ENCODE peak calls at places on chromosomes 2 and 18, in four cellular contexts. One of them, this sample, is unnamed.
A peak's percentile ranks its signal among the peaks of the same experiment; 100 is the strongest.

GRCh38 chr2:215241791-215242305 is 70.0 kb upstream of the ATIC start:
- DNase-seq in GM12891: no peak
- DNase-seq in K562: no peak
- DNase-seq in GM12878: no peak
- DNase-seq in this sample: no peak

GRCh38 chr18:23208600-23208999 is 73.3 kb downstream of the CABLES1 start:
- DNase-seq in GM12891: no peak
- DNase-seq in K562: no peak
- DNase-seq in GM12878: no peak
- DNase-seq in this sample: no peak

GRCh38 chr2:207879536-207879935 is 109.8 kb upstream of the FZD5 start:
- DNase-seq in GM12891: no peak
- DNase-seq in K562: no peak
- DNase-seq in GM12878: no peak
- DNase-seq in this sample: no peak

GRCh38 chr2:146124741-146125140 is 1604.8 kb upstream of the ZEB2 start:
- DNase-seq in GM12891: no peak
- DNase-seq in K562: no peak
- DNase-seq in GM12878: no peak
- DNase-seq in this sample: no peak

GRCh38 chr2:8511868-8512612 is 169.8 kb upstream of the ID2 start:
- DNase-seq in GM12891: no peak
- DNase-seq in K562: peak; percentile 30
- DNase-seq in GM12878: no peak
- DNase-seq in this sample: no peak

GRCh38 chr2:17148298-17149228 is 369.7 kb downstream of the RAD51AP2 start:
- DNase-seq in GM12891: no peak
- DNase-seq in K562: peak; percentile 68
- DNase-seq in GM12878: no peak
- DNase-seq in this sample: peak; percentile 8

GRCh38 chr2:28638102-28638501 is 113.5 kb upstream of the PPP1CB start:
- DNase-seq in GM12891: no peak
- DNase-seq in K562: no peak
- DNase-seq in GM12878: no peak
- DNase-seq in this sample: no peak

GRCh38 chr2:224142397-224143312 is 103.6 kb upstream of the SERPINE2 start:
- DNase-seq in GM12891: no peak
- DNase-seq in K562: no peak
- DNase-seq in GM12878: no peak
- DNase-seq in this sample: no peak

GRCh38 chr2:19569300-19569791 is 210.9 kb upstream of the OSR1 start:
- DNase-seq in GM12891: no peak
- DNase-seq in K562: no peak
- DNase-seq in GM12878: no peak
- DNase-seq in this sample: no peak

GRCh38 chr2:137888845-137889244 is 75.4 kb upstream of the HNMT start:
- DNase-seq in GM12891: no peak
- DNase-seq in K562: peak; percentile 46
- DNase-seq in GM12878: no peak
- DNase-seq in this sample: peak; percentile 19

GRCh38 chr2:190636362-190636761 is 12.5 kb upstream of the NAB1 start:
- DNase-seq in GM12891: no peak
- DNase-seq in K562: no peak
- DNase-seq in GM12878: no peak
- DNase-seq in this sample: no peak

GRCh38 chr2:42929985-42930581 is 137.7 kb upstream of the HAAO start:
- DNase-seq in GM12891: no peak
- DNase-seq in K562: no peak
- DNase-seq in GM12878: no peak
- DNase-seq in this sample: no peak

GRCh38 chr18:57497372-57498294 is 62.5 kb downstream of the ONECUT2 start:
- DNase-seq in GM12891: no peak
- DNase-seq in K562: no peak
- DNase-seq in GM12878: no peak
- DNase-seq in this sample: no peak

GRCh38 chr2:126306539-126306938 is 349.4 kb upstream of the GYPC start:
- DNase-seq in GM12891: no peak
- DNase-seq in K562: peak; percentile 10
- DNase-seq in GM12878: no peak
- DNase-seq in this sample: no peak

DNA sequence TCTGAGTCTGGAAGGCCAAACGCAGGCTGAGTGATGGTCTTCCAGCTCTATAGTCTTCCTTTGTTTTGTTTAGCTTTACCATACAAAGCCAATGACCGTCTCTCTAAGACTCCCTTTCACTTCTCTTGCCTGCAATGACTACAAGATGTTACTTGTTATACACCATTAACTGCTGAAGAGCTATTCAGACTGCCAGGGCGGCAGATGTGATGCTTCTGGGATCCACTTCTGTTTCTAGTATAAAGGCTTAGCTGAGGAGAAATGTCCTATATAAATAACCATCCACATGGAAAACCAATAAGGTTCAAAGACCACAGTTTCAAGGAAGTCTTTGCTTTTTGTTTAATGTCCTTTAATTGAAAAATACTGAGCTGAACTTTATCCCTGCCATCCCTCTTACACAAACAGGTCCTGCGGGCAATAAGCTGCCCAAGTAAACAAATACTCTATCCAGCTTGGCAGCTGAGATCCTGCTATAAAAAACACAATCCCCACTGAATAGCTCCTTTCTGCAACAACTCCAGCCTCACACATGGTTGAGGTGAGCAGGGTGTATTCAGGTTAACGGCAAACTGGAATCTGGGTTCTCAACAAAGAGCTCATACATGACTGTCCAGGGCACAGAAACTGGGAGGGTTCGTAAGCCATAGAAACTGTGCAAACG is 124.6 kb downstream of the VIT start:
- DNase-seq in GM12891: no peak
- DNase-seq in K562: no peak
- DNase-seq in GM12878: no peak
- DNase-seq in this sample: no peak
- TF ChIP-seq SPI1 in GM12891: no peak
- TF ChIP-seq SPI1 in K562: no peak
- TF ChIP-seq SPI1 in GM12878: no peak
- TF ChIP-seq SPI1 in this sample: no peak

DNA sequence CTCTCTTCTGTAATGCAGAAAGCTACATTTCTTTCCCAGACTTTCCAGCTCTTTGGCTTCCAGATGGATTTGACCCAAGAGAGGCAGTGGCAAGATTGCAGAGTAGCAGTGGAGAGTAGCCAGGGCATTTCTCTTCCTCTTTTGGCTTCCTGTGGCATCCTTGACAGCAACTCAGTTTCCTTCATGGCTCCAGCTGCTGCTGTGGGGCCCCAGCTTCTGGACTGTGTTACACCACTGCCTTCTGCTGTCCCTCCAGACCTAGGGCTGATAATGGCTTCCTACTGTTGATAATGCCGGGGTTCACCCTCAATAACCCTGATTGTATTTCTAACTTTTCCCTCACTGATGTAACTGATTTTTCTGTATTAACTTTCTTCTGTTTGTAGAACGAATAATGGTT is 469.4 kb upstream of the SPRED2 start:
- DNase-seq in GM12891: no peak
- DNase-seq in K562: peak; percentile 9
- DNase-seq in GM12878: no peak
- DNase-seq in this sample: no peak
- TF ChIP-seq SPI1 in GM12891: no peak
- TF ChIP-seq SPI1 in K562: no peak
- TF ChIP-seq SPI1 in GM12878: no peak
- TF ChIP-seq SPI1 in this sample: peak; percentile 43

GRCh38 chr2:228700638-228701037 is 519.2 kb upstream of the SPHKAP start:
- DNase-seq in GM12891: no peak
- DNase-seq in K562: no peak
- DNase-seq in GM12878: no peak
- DNase-seq in this sample: no peak
- TF ChIP-seq SPI1 in GM12891: no peak
- TF ChIP-seq SPI1 in K562: no peak
- TF ChIP-seq SPI1 in GM12878: no peak
- TF ChIP-seq SPI1 in this sample: no peak

GRCh38 chr2:70029814-70030409 is 57.4 kb upstream of the PCBP1 start:
- DNase-seq in GM12891: no peak
- DNase-seq in K562: peak; percentile 92
- DNase-seq in GM12878: no peak
- DNase-seq in this sample: no peak
- TF ChIP-seq SPI1 in GM12891: no peak
- TF ChIP-seq SPI1 in K562: no peak
- TF ChIP-seq SPI1 in GM12878: no peak
- TF ChIP-seq SPI1 in this sample: no peak